ENCODE peak calls at places on chromosomes 6 and 20, in six cellular contexts. N, F, A, E, V and U are unnamed samples.

GRCh38 chr6:133977983-133978895 is 25.2 kb downstream of the TBPL1 start:
- DNase-seq in N (no peak), F (no peak), A (peak), E (no peak), V (peak), U (no peak)

GRCh38 chr6:75351570-75351969 is 67.0 kb upstream of the TMEM30A start:
- DNase-seq in N (no peak), F (no peak), A (no peak), E (no peak), V (no peak), U (no peak)

GRCh38 chr6:126112171-126112632 is 125.9 kb downstream of the TRMT11 start:
- DNase-seq in N (no peak), F (no peak), A (no peak), E (no peak), V (peak), U (no peak)

GRCh38 chr6:13432526-13433218 is 54.7 kb downstream of the GFOD1 start:
- DNase-seq in N (no peak), F (no peak), A (no peak), E (no peak), V (no peak), U (no peak)

GRCh38 chr6:31345026-31345730 is 11.8 kb downstream of the HLA-B start:
- DNase-seq in N (no peak), F (no peak), A (no peak), E (no peak), V (no peak), U (no peak)

GRCh38 chr20:59567585-59568508 is 36.5 kb upstream of the PHACTR3 start:
- DNase-seq in N (no peak), F (no peak), A (no peak), E (no peak), V (no peak), U (no peak)

GRCh38 chr6:143822584-143823024 is 20.5 kb upstream of the LTV1 start:
- DNase-seq in N (no peak), F (no peak), A (no peak), E (no peak), V (no peak), U (no peak)

GRCh38 chr20:14566505-14566904 is 229.1 kb upstream of the FLRT3 start:
- DNase-seq in N (no peak), F (no peak), A (no peak), E (no peak), V (no peak), U (no peak)

GRCh38 chr6:3046295-3046694 is 22.0 kb upstream of the RIPK1 start:
- DNase-seq in N (no peak), F (no peak), A (no peak), E (no peak), V (no peak), U (no peak)

GRCh38 chr6:12335131-12335527 is 45.0 kb downstream of the EDN1 start:
- DNase-seq in N (no peak), F (no peak), A (no peak), E (no peak), V (no peak), U (no peak)

GRCh38 chr6:2950713-2951112 is 20.7 kb downstream of the SERPINB6 start:
- DNase-seq in N (no peak), F (no peak), A (no peak), E (no peak), V (no peak), U (no peak)

GRCh38 chr20:57065646-57066045 is 200.8 kb downstream of the BMP7 start:
- DNase-seq in N (no peak), F (no peak), A (no peak), E (no peak), V (no peak), U (no peak)

GRCh38 chr6:161101517-161101916 is 109.9 kb downstream of the MAP3K4 start:
- DNase-seq in N (no peak), F (no peak), A (no peak), E (no peak), V (no peak), U (no peak)

GRCh38 chr6:54621285-54621684 is 225.3 kb upstream of the FAM83B start:
- DNase-seq in N (no peak), F (no peak), A (no peak), E (no peak), V (peak), U (no peak)

GRCh38 chr20:41654884-41655283 is 36.7 kb upstream of the CHD6 start:
- DNase-seq in N (no peak), F (no peak), A (no peak), E (no peak), V (no peak), U (no peak)

GRCh38 chr6:31308050-31308844 is 36.4 kb upstream of the HLA-C start:
- DNase-seq in N (no peak), F (no peak), A (no peak), E (peak), V (peak), U (no peak)

GRCh38 chr20:32336918-32337347 is 21.2 kb upstream of the ASXL1 start:
- DNase-seq in N (no peak), F (no peak), A (no peak), E (no peak), V (peak), U (no peak)

GRCh38 chr20:25299801-25300200 is 51.9 kb downstream of the PYGB start:
- DNase-seq in N (no peak), F (no peak), A (no peak), E (no peak), V (no peak), U (peak)

GRCh38 chr6:41630069-41630468 is 8.2 kb upstream of the MDFI start:
- DNase-seq in N (no peak), F (no peak), A (no peak), E (no peak), V (no peak), U (no peak)

GRCh38 chr6:117992856-117993255 is 85.8 kb downstream of the SLC35F1 start:
- DNase-seq in N (no peak), F (no peak), A (no peak), E (no peak), V (no peak), U (no peak)

GRCh38 chr6:28134015-28134414 is 7.7 kb upstream of the ZKSCAN8 start:
- DNase-seq in N (no peak), F (no peak), A (no peak), E (no peak), V (peak), U (no peak)

GRCh38 chr6:137630666-137631065 is 136.5 kb upstream of the OLIG3 start:
- DNase-seq in N (no peak), F (no peak), A (no peak), E (no peak), V (no peak), U (no peak)

GRCh38 chr6:130337534-130337933 is 28.3 kb upstream of the TMEM200A start:
- DNase-seq in N (no peak), F (no peak), A (no peak), E (no peak), V (no peak), U (no peak)

GRCh38 chr20:23013429-23013828 is 21.7 kb upstream of the SSTR4 start:
- DNase-seq in N (no peak), F (no peak), A (no peak), E (no peak), V (peak), U (no peak)

GRCh38 chr6:138555294-138555988 is 56.1 kb upstream of the NHSL1 start:
- DNase-seq in N (no peak), F (no peak), A (no peak), E (peak), V (no peak), U (no peak)

GRCh38 chr20:61933481-61933950 is 132.2 kb downstream of the TAF4 start:
- DNase-seq in N (peak), F (no peak), A (no peak), E (no peak), V (no peak), U (no peak)

GRCh38 chr20:47703748-47704147 is 81.5 kb downstream of the SULF2 start:
- DNase-seq in N (no peak), F (no peak), A (no peak), E (no peak), V (no peak), U (no peak)

GRCh38 chr6:14709066-14709670 is 536.7 kb upstream of the JARID2 start:
- DNase-seq in N (no peak), F (no peak), A (no peak), E (no peak), V (no peak), U (no peak)

GRCh38 chr6:2706482-2706881 is 44.2 kb downstream of the MYLK4 start:
- DNase-seq in N (no peak), F (no peak), A (no peak), E (no peak), V (no peak), U (no peak)

GRCh38 chr6:2988426-2989331 is 11.0 kb upstream of the NQO2 start:
- DNase-seq in N (peak), F (peak), A (peak), E (peak), V (peak), U (peak)

GRCh38 chr6:147530132-147531060 is 21.9 kb downstream of the SAMD5 start:
- DNase-seq in N (no peak), F (no peak), A (no peak), E (no peak), V (peak), U (no peak)

GRCh38 chr6:84135291-84135690 is 92.2 kb downstream of the CEP162 start:
- DNase-seq in N (no peak), F (no peak), A (no peak), E (no peak), V (no peak), U (no peak)

GRCh38 chr6:167872538-167873210 is 46.0 kb downstream of the AFDN start:
- DNase-seq in N (no peak), F (no peak), A (no peak), E (no peak), V (no peak), U (no peak)

GRCh38 chr6:163392533-163392932 is 22.0 kb upstream of the QKI start:
- DNase-seq in N (peak), F (no peak), A (peak), E (no peak), V (no peak), U (no peak)

DNA sequence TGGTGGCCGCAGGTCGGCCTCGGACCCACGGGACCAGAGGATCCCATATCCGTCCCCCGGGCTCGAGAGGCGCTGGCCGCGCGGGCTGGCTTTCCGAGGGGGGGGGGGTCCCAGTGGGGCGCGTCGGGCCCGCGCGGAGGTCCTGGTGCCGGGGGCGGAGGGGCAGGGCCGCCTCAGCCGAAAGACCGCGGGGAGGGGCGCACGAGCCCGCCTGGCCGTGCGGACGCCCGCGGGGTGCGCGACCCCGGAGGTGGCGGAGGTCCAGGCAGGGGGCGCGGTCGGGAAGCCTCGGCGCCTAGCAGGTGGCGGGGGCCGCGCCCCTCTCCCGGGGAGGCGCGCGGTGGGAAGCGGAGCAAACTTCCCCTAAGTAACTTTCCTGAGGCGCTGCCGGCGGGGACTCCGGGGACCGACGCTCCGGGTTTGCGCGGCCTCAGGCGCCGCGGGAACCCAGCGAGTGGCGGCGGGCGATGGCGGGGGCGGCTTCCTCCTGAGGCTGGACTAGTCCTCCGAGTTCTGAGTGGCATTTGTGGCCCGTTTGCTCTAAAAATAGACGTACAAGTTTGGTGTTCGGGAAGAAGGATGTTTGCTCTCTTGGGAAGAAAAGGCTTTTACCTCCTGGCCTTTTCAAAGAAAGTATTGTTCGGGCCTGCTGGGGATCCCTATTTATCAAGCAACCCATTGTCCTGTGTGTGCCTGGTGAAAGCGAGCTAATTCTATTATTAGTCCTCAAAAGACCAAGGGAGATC is 26.4 kb upstream of the BTBD3 start:
- DNase-seq in N (peak), F (peak), A (no peak), E (no peak), V (peak), U (peak)
- TF ChIP-seq POLR2A in N (no peak), F (no peak), A (no peak), E (no peak), V (no peak), U (peak)

GRCh38 chr6:158041788-158042187 is 60.1 kb downstream of the SYNJ2 start:
- DNase-seq in N (no peak), F (peak), A (no peak), E (no peak), V (no peak), U (no peak)
- TF ChIP-seq POLR2A in N (no peak), F (no peak), A (no peak), E (no peak), V (no peak), U (no peak)

GRCh38 chr6:73393278-73393677 is 1.4 kb upstream of the DDX43 start:
- DNase-seq in N (no peak), F (no peak), A (no peak), E (no peak), V (no peak), U (no peak)

GRCh38 chr6:73389854-73390253 is 4.8 kb upstream of the DDX43 start:
- DNase-seq in N (no peak), F (no peak), A (no peak), E (no peak), V (no peak), U (no peak)

GRCh38 chr6:73391735-73392134 is 2.9 kb upstream of the DDX43 start:
- DNase-seq in N (no peak), F (no peak), A (no peak), E (no peak), V (no peak), U (no peak)

GRCh38 chr6:73388433-73388799 is 6.2 kb upstream of the DDX43 start:
- DNase-seq in N (no peak), F (no peak), A (no peak), E (no peak), V (no peak), U (no peak)

GRCh38 chr6:73388800-73389512 is 5.7 kb upstream of the DDX43 start:
- DNase-seq in N (peak), F (peak), A (peak), E (peak), V (peak), U (peak)
- TF ChIP-seq POLR2A in N (no peak), F (no peak), A (no peak), E (peak), V (peak), U (peak)

DNA sequence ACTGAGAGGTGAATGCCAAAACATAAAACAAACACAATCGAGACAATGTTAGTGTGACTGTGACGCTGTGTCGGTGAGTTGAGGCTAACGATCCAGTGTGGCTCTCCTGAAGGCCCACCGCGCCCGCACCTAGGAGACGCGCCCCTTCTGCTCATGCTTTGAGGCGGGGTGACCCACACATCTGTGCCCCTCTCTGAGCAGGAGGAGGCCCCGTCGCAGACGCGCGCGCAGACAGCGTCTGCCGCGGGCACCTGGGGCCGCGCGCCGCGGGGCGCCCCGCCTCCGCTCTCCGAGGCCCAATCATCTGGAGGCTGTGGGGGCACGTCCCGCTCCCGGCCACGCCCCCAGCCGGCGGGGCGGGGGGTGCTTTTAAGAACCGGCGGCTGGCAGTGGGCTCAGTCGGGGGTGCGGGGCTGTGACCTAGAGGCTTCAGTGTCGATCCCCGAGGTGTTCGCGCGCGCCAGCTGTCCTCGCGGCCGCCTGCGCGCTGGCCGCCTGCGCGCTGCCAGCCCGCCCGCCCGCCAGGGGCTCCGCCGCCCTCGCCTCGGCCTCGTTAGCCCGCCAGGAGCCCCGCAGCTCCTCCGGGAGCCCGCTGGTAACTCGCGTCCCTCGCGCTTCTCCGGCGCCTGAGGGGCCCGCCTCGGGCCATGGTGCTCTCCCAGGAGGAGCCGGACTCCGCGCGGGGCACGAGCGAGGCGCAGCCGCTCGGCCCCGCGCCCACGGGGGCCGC is at the start of gene SLC16A10:
- DNase-seq in N (peak), F (peak), A (peak), E (peak), V (peak), U (no peak)
- TF ChIP-seq POLR2A in N (peak), F (peak), A (no peak), E (peak), V (no peak), U (no peak)

GRCh38 chr20:43003318-43003928 is 186.3 kb downstream of the PTPRT start:
- DNase-seq in N (no peak), F (no peak), A (no peak), E (no peak), V (no peak), U (no peak)
- TF ChIP-seq POLR2A in N (no peak), F (no peak), A (no peak), E (no peak), V (no peak), U (no peak)

DNA sequence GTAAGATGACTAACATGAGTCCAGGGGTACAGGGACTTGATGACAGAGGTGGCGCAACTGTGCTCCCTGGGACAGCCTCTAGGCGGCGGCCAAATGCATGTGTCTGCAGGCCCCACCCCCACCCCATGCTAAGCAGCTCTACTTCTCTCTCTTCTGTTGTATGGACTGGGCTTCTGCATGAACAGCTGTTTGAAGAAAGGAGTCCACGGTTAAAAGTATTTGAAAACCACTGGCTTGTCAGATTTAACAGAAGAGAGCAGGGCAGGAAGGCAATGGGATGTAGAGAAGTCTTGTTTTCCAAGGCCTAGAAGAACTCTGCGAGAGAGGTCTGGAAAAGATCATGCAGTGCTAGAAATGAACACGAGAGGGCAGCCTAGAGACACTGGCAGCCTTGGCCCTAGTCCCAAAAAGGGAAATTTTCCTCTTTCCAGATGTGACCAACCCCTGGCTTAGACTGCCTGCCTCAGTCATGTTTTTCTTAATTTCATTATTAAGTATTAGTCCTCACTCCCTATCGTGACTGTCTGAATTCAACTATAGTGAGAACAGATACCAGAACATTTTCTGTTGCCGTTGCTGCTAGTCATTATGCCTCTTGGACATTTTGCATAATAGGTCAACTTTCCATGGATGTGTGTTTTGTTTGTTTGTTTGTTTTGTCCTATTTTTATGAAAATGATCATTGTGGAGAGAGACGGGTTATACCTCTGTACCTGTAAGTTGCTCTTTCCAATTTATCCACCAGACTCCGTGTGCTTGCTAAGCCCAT is 265.0 kb downstream of the ADGRG6 start:
- DNase-seq in N (no peak), F (peak), A (peak), E (peak), V (peak), U (peak)
- TF ChIP-seq POLR2A in N (no peak), F (no peak), A (no peak), E (no peak), V (no peak), U (no peak)

DNA sequence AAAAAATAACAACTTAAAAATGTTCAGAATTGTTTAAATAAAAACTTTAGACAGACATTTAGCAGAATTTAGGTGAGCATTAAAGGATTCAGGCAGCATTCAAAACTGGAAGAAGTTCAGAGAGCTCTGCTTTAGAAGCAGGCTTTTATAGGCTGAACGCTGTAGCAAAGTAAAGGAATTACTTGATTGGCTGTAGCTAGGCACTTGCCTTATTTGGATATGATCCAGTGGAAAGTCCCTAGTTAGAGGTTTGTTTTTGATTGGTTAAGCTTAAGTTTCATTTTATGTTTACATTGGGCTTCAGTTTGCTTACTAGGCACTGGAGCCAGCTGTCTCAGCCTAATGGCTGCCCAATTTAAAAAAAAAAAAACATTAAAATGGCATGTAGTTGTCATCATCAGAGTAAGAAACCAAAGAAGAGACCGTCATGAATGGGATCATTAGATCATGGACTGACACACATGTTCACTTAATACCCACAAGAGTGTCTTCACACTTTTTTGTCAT is 65.1 kb downstream of the CBFA2T2 start:
- DNase-seq in N (no peak), F (no peak), A (no peak), E (no peak), V (peak), U (peak)
- TF ChIP-seq POLR2A in N (no peak), F (no peak), A (no peak), E (no peak), V (no peak), U (no peak)

GRCh38 chr20:20073851-20074252 is 21.5 kb downstream of the CFAP61 start:
- DNase-seq in N (no peak), F (no peak), A (no peak), E (no peak), V (no peak), U (no peak)
- TF ChIP-seq POLR2A in N (no peak), F (no peak), A (no peak), E (no peak), V (no peak), U (no peak)